ENCODE peak calls at places on chromosomes 5 and 9, in eight cellular contexts. One of them, this sample, is unnamed.

GRCh38 chr9:125246261-125246667 is 5.1 kb upstream of the HSPA5 start:
- DNase-seq in cardiac fibroblast: no peak
- DNase-seq in A673: no peak
- DNase-seq in ovary: no peak
- DNase-seq in IMR-90: no peak
- DNase-seq in thyroid gland: no peak
- DNase-seq in astrocyte of the spinal cord: no peak
- DNase-seq in GM23338: no peak
- DNase-seq in this sample: no peak

GRCh38 chr5:111399113-111399512 is 113.2 kb downstream of the STARD4 start:
- DNase-seq in GM23338: no peak
- DNase-seq in cardiac fibroblast: no peak
- DNase-seq in ovary: no peak
- DNase-seq in astrocyte of the spinal cord: no peak
- DNase-seq in thyroid gland: no peak
- DNase-seq in IMR-90: no peak
- DNase-seq in A673: no peak
- DNase-seq in this sample: no peak

GRCh38 chr5:32628049-32628803 is 42.9 kb downstream of the SUB1 start:
- DNase-seq in IMR-90: peak
- DNase-seq in GM23338: no peak
- DNase-seq in astrocyte of the spinal cord: no peak
- DNase-seq in A673: no peak
- DNase-seq in ovary: no peak
- DNase-seq in cardiac fibroblast: no peak
- DNase-seq in thyroid gland: peak
- DNase-seq in this sample: no peak

GRCh38 chr9:70672136-70672535 is 257.7 kb upstream of the KLF9 start:
- DNase-seq in cardiac fibroblast: peak
- DNase-seq in GM23338: no peak
- DNase-seq in astrocyte of the spinal cord: no peak
- DNase-seq in thyroid gland: no peak
- DNase-seq in A673: no peak
- DNase-seq in IMR-90: no peak
- DNase-seq in ovary: no peak
- DNase-seq in this sample: no peak

GRCh38 chr9:76004526-76004925 is 114.1 kb downstream of the PCSK5 start:
- DNase-seq in ovary: no peak
- DNase-seq in cardiac fibroblast: no peak
- DNase-seq in astrocyte of the spinal cord: no peak
- DNase-seq in GM23338: no peak
- DNase-seq in IMR-90: no peak
- DNase-seq in A673: no peak
- DNase-seq in thyroid gland: no peak
- DNase-seq in this sample: no peak

GRCh38 chr9:69122391-69123141 is 51.5 kb upstream of the TJP2 start:
- DNase-seq in IMR-90: peak
- DNase-seq in GM23338: peak
- DNase-seq in thyroid gland: peak
- DNase-seq in astrocyte of the spinal cord: peak
- DNase-seq in cardiac fibroblast: peak
- DNase-seq in A673: peak
- DNase-seq in ovary: no peak
- DNase-seq in this sample: no peak

GRCh38 chr5:73913971-73914370 is 288.0 kb downstream of the ARHGEF28 start:
- DNase-seq in cardiac fibroblast: no peak
- DNase-seq in A673: no peak
- DNase-seq in thyroid gland: no peak
- DNase-seq in GM23338: no peak
- DNase-seq in IMR-90: no peak
- DNase-seq in astrocyte of the spinal cord: no peak
- DNase-seq in ovary: no peak
- DNase-seq in this sample: no peak

GRCh38 chr5:79173626-79174025 is 62.0 kb downstream of the BHMT start:
- DNase-seq in IMR-90: no peak
- DNase-seq in cardiac fibroblast: no peak
- DNase-seq in thyroid gland: no peak
- DNase-seq in astrocyte of the spinal cord: no peak
- DNase-seq in GM23338: peak
- DNase-seq in ovary: no peak
- DNase-seq in A673: no peak
- DNase-seq in this sample: no peak

GRCh38 chr9:114524401-114524800 is 19.1 kb upstream of the WHRN start:
- DNase-seq in IMR-90: no peak
- DNase-seq in thyroid gland: no peak
- DNase-seq in A673: no peak
- DNase-seq in astrocyte of the spinal cord: peak
- DNase-seq in GM23338: no peak
- DNase-seq in cardiac fibroblast: no peak
- DNase-seq in ovary: no peak
- DNase-seq in this sample: peak

GRCh38 chr9:137438591-137439157 is 2.5 kb downstream of the ENTPD8 start:
- DNase-seq in IMR-90: no peak
- DNase-seq in GM23338: no peak
- DNase-seq in thyroid gland: no peak
- DNase-seq in A673: no peak
- DNase-seq in ovary: peak
- DNase-seq in cardiac fibroblast: no peak
- DNase-seq in astrocyte of the spinal cord: no peak
- DNase-seq in this sample: no peak

GRCh38 chr9:134899168-134899567 is 18.5 kb downstream of the FCN1 start:
- DNase-seq in cardiac fibroblast: no peak
- DNase-seq in IMR-90: no peak
- DNase-seq in GM23338: no peak
- DNase-seq in A673: no peak
- DNase-seq in thyroid gland: no peak
- DNase-seq in ovary: no peak
- DNase-seq in astrocyte of the spinal cord: no peak
- DNase-seq in this sample: no peak

GRCh38 chr9:134896834-134897583 is 16.4 kb downstream of the FCN2 start:
- DNase-seq in IMR-90: no peak
- DNase-seq in A673: no peak
- DNase-seq in ovary: no peak
- DNase-seq in GM23338: no peak
- DNase-seq in astrocyte of the spinal cord: no peak
- DNase-seq in cardiac fibroblast: no peak
- DNase-seq in thyroid gland: no peak
- DNase-seq in this sample: no peak

GRCh38 chr9:134898319-134898718 is 17.7 kb downstream of the FCN2 start:
- DNase-seq in A673: no peak
- DNase-seq in GM23338: no peak
- DNase-seq in IMR-90: no peak
- DNase-seq in thyroid gland: no peak
- DNase-seq in astrocyte of the spinal cord: no peak
- DNase-seq in cardiac fibroblast: no peak
- DNase-seq in ovary: no peak
- DNase-seq in this sample: no peak

GRCh38 chr9:134897584-134898170 is 17.1 kb downstream of the FCN2 start:
- DNase-seq in A673: no peak
- DNase-seq in astrocyte of the spinal cord: no peak
- DNase-seq in cardiac fibroblast: no peak
- DNase-seq in ovary: no peak
- DNase-seq in GM23338: no peak
- DNase-seq in IMR-90: no peak
- DNase-seq in thyroid gland: no peak
- DNase-seq in this sample: no peak

DNA sequence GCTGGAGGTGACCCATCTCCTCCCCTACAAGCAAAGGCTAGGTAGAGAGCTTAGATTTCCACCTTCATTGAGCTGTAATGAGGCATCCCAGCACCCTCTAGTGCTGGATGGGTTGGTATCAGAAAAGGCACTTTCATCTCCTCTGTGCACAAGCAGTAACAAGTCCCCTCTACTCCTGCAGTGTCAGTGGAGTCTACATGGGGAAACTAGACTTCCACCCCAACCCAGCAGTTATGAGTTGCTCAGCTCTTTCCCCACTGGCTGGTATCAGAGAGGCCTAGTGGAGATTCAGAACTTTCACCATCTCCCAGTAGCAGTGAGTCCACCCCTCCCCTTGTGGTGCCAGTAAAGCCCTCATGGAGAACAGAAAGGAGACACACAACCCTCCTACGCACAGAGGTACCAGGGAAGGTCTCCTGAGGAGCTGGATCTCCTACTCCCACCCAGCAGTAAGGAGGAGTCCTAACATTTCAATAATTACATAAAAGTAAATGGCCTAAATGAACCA is 17.8 kb downstream of the FCN1 start:
- DNase-seq in cardiac fibroblast: no peak
- DNase-seq in thyroid gland: no peak
- DNase-seq in ovary: no peak
- DNase-seq in GM23338: no peak
- DNase-seq in astrocyte of the spinal cord: no peak
- DNase-seq in A673: no peak
- DNase-seq in IMR-90: no peak
- DNase-seq in this sample: no peak
- TF ChIP-seq CTCF in cardiac fibroblast: no peak
- TF ChIP-seq CTCF in thyroid gland: no peak
- TF ChIP-seq CTCF in ovary: no peak
- TF ChIP-seq CTCF in GM23338: peak
- TF ChIP-seq CTCF in astrocyte of the spinal cord: no peak
- TF ChIP-seq CTCF in A673: no peak
- TF ChIP-seq CTCF in IMR-90: no peak
- TF ChIP-seq CTCF in this sample: no peak

GRCh38 chr5:164772122-164772521 is 1266.7 kb downstream of the MAT2B start:
- DNase-seq in A673: no peak
- DNase-seq in IMR-90: no peak
- DNase-seq in cardiac fibroblast: no peak
- DNase-seq in ovary: no peak
- DNase-seq in astrocyte of the spinal cord: no peak
- DNase-seq in GM23338: no peak
- DNase-seq in thyroid gland: no peak
- DNase-seq in this sample: no peak
- H3K4me3 ChIP-seq in A673: no peak
- H3K4me3 ChIP-seq in IMR-90: no peak
- H3K4me3 ChIP-seq in cardiac fibroblast: no peak
- H3K4me3 ChIP-seq in ovary: no peak
- H3K4me3 ChIP-seq in astrocyte of the spinal cord: no peak
- H3K4me3 ChIP-seq in GM23338: no peak
- H3K4me3 ChIP-seq in thyroid gland: no peak
- H3K4me3 ChIP-seq in this sample: no peak

GRCh38 chr5:7680260-7680659 is 170.7 kb downstream of the CFAP90 start:
- DNase-seq in thyroid gland: no peak
- DNase-seq in astrocyte of the spinal cord: peak
- DNase-seq in ovary: no peak
- DNase-seq in A673: no peak
- DNase-seq in IMR-90: no peak
- DNase-seq in cardiac fibroblast: no peak
- DNase-seq in GM23338: no peak
- DNase-seq in this sample: no peak

GRCh38 chr5:7682379-7682778 is 168.6 kb downstream of the CFAP90 start:
- DNase-seq in astrocyte of the spinal cord: no peak
- DNase-seq in cardiac fibroblast: no peak
- DNase-seq in A673: no peak
- DNase-seq in IMR-90: no peak
- DNase-seq in ovary: no peak
- DNase-seq in GM23338: no peak
- DNase-seq in thyroid gland: no peak
- DNase-seq in this sample: peak

GRCh38 chr5:7679663-7680062 is 171.3 kb downstream of the CFAP90 start:
- DNase-seq in cardiac fibroblast: no peak
- DNase-seq in astrocyte of the spinal cord: no peak
- DNase-seq in ovary: no peak
- DNase-seq in thyroid gland: no peak
- DNase-seq in GM23338: no peak
- DNase-seq in A673: no peak
- DNase-seq in IMR-90: no peak
- DNase-seq in this sample: no peak

GRCh38 chr5:7686794-7687193 is 164.1 kb downstream of the CFAP90 start:
- DNase-seq in thyroid gland: no peak
- DNase-seq in IMR-90: no peak
- DNase-seq in A673: no peak
- DNase-seq in ovary: no peak
- DNase-seq in GM23338: peak
- DNase-seq in cardiac fibroblast: no peak
- DNase-seq in astrocyte of the spinal cord: no peak
- DNase-seq in this sample: no peak

DNA sequence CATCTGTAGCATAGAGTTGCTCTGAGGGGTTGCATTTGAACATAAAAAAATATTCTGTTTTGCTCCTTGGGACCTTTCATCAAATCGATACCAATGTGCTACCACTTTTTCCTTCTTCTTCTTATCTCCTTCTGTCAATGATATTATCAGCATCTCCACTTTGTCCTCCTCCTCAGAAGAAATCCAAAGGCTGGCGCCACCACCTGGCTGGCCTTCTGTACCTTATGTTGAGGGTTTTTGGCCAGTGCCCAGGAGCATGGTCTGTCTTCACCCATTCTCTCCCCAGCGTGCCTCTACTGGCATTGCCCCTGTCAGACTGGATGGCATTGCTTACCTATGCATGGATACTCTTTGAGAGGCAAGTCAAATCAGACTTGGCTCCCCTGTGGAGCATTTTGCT is 167.2 kb downstream of the CFAP90 start:
- DNase-seq in thyroid gland: no peak
- DNase-seq in ovary: no peak
- DNase-seq in cardiac fibroblast: no peak
- DNase-seq in astrocyte of the spinal cord: no peak
- DNase-seq in IMR-90: no peak
- DNase-seq in GM23338: no peak
- DNase-seq in A673: no peak
- DNase-seq in this sample: no peak
- TF ChIP-seq CTCF in thyroid gland: no peak
- TF ChIP-seq CTCF in ovary: no peak
- TF ChIP-seq CTCF in cardiac fibroblast: no peak
- TF ChIP-seq CTCF in astrocyte of the spinal cord: no peak
- TF ChIP-seq CTCF in IMR-90: no peak
- TF ChIP-seq CTCF in GM23338: peak
- TF ChIP-seq CTCF in A673: peak
- TF ChIP-seq CTCF in this sample: no peak

GRCh38 chr5:8457187-8458037 is 588.5 kb downstream of the MTRR start:
- DNase-seq in cardiac fibroblast: peak
- DNase-seq in ovary: peak
- DNase-seq in astrocyte of the spinal cord: peak
- DNase-seq in GM23338: peak
- DNase-seq in A673: peak
- DNase-seq in thyroid gland: peak
- DNase-seq in IMR-90: peak
- DNase-seq in this sample: peak
- H3K4me3 ChIP-seq in cardiac fibroblast: peak
- H3K4me3 ChIP-seq in ovary: peak
- H3K4me3 ChIP-seq in astrocyte of the spinal cord: peak
- H3K4me3 ChIP-seq in GM23338: peak
- H3K4me3 ChIP-seq in A673: no peak
- H3K4me3 ChIP-seq in thyroid gland: peak
- H3K4me3 ChIP-seq in IMR-90: peak
- H3K4me3 ChIP-seq in this sample: peak

This sample was measured in sigmoid colon.